ENCODE peak calls at places on chromosomes 13 and 19, in four cellular contexts. X is HepG2, R is GM12878, B is K562. D is an unnamed sample.

GRCh38 chr13:30113983-30114491 is 193.3 kb downstream of the KATNAL1 start:
- DNase-seq in X (peak; percentile 12), B (peak; percentile 20), R (no peak), D (no peak)

GRCh38 chr13:49435992-49436391 is 7.9 kb downstream of the CAB39L start:
- DNase-seq in X (no peak), R (no peak), B (no peak), D (no peak)

GRCh38 chr13:69556540-69557196 is 551.0 kb upstream of the ATXN8OS start:
- DNase-seq in X (no peak), R (no peak), B (no peak), D (no peak)

GRCh38 chr19:18282021-18282787 is 782 bp upstream of the JUND start:
- DNase-seq in B (no peak), X (peak; percentile 60), R (no peak), D (no peak)

GRCh38 chr13:38769526-38769925 is 82.6 kb downstream of the FREM2 start:
- DNase-seq in R (no peak), X (no peak), B (no peak), D (no peak)

GRCh38 chr19:51094696-51095279 is 12.1 kb upstream of the KLK14 start:
- DNase-seq in X (peak; percentile 13), R (no peak), B (peak; percentile 78), D (peak; percentile 75)

GRCh38 chr19:29170554-29170953 is 42.4 kb downstream of the UQCRFS1 start:
- DNase-seq in B (no peak), R (no peak), X (no peak), D (no peak)

GRCh38 chr13:97194473-97194872 is 27.7 kb upstream of the MBNL2 start:
- DNase-seq in B (peak; percentile 31), X (no peak), R (no peak), D (no peak)

GRCh38 chr13:52383362-52383761 is 22.6 kb downstream of the THSD1 start:
- DNase-seq in R (no peak), X (no peak), B (no peak), D (no peak)

GRCh38 chr19:34494601-34495000 is 13.0 kb downstream of the WTIP start:
- DNase-seq in B (no peak), X (no peak), R (no peak), D (no peak)

GRCh38 chr13:25171517-25172302 is at the start of gene AMER2:
- DNase-seq in R (no peak), X (no peak), B (no peak), D (peak; percentile 28)

DNA sequence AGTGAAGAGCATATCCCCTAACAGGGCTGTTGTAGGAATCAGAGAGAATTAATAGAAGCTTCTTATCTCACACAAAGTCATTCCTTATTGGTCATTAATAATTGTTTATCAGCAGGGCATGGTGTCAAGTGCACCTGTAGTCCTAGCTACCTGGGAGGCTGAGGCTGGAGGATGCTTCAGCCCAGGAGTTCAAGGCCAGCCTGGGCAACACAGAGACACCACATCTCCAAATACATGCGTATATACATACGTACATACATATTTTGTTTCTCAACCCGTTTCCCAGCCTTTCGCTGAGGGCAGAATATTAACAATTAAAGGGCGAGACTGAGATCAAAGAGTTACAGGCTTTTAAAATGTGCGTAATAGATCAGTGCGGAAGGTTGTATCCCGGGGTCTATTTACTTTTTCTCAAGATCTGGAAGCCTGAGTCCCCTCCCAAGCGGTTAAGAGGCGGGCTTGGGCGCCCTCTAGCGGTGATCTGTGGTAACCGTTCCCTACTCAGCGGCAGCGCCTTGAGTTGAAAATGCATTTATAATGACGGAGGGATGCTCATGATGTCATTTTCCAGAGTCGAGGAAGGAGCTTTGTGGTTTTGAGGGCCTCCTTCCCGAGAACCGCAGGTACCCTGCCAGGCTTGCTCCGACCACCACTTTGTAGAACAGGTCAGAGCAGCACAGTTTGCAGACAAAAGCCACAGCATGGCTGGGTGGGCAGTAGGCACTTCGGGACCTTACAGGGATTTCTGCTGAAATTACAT is 169.6 kb upstream of the GPR12 start:
- DNase-seq in X (peak; percentile 39), B (peak; percentile 71), R (no peak), D (peak; percentile 89)
- TF ChIP-seq NR2C2 in X (no peak), B (no peak), R (no peak), D (no peak)

GRCh38 chr19:44109458-44109857 is 3.7 kb upstream of the ZNF225 start:
- DNase-seq in R (no peak), B (no peak), X (no peak), D (no peak)

GRCh38 chr19:44113138-44113783 is at the start of gene ZNF225:
- DNase-seq in B (peak; percentile 90), R (peak; percentile 87), X (peak; percentile 97), D (peak; percentile 95)

GRCh38 chr19:44113784-44114390 is 688 bp downstream of the ZNF225 start:
- DNase-seq in B (peak; percentile 22), X (no peak), R (no peak), D (no peak)

GRCh38 chr19:44112802-44113137 is 429 bp upstream of the ZNF225 start:
- DNase-seq in R (no peak), X (no peak), B (no peak), D (no peak)

GRCh38 chr19:44111910-44112463 is 1.2 kb upstream of the ZNF225 start:
- DNase-seq in X (no peak), R (no peak), B (peak; percentile 8), D (peak; percentile 57)
- TF ChIP-seq NR2C2 in X (no peak), R (no peak), B (no peak), D (no peak)

GRCh38 chr13:50842246-50842645 is 1.2 kb downstream of the DLEU7 start:
- DNase-seq in X (no peak), R (no peak), B (no peak), D (no peak)

GRCh38 chr13:50843256-50844043 is at the start of gene DLEU7:
- DNase-seq in R (no peak), X (no peak), B (no peak), D (peak; percentile 79)

GRCh38 chr13:50842711-50843255 is 709 bp downstream of the DLEU7 start:
- DNase-seq in X (no peak), R (no peak), B (no peak), D (peak; percentile 15)

GRCh38 chr13:50845211-50845610 is 1.7 kb upstream of the DLEU7 start:
- DNase-seq in X (no peak), R (no peak), B (no peak), D (no peak)

DNA sequence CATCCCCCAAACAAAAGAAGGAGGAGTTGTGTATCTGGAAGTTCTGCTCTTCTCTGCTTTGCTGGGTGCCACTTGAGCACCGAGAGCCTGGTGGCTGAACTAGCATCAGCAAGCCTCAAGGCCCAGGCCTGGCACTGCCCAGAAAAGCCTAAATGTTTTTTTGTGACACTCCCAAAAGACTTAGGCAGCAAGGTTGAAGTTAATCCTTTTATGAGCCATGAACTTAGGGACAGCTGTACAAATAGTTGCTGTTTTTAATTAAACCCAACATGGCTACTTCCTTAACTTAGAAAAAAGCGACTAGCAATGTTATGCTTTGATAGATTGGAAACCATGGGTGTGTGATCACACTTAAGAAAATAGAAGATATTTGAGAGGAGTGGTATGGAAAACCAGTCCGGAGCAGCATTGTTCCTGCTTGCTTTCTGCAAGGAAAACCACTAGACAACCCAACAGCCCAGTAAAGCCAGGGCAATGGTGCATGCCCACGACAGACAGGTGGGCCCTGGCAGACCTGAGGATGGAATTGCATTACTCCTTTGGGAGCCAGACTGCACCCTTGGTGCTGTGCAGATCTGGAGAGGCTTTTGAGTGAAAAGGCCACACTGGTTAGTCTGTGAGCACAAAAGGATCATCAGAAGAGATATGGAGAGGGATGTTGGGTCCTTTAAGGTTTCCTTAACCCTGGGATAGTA is 836 bp upstream of the DLEU7 start:
- DNase-seq in R (no peak), B (no peak), X (no peak), D (no peak)
- TF ChIP-seq NR2C2 in R (no peak), B (no peak), X (no peak), D (no peak)

DNA sequence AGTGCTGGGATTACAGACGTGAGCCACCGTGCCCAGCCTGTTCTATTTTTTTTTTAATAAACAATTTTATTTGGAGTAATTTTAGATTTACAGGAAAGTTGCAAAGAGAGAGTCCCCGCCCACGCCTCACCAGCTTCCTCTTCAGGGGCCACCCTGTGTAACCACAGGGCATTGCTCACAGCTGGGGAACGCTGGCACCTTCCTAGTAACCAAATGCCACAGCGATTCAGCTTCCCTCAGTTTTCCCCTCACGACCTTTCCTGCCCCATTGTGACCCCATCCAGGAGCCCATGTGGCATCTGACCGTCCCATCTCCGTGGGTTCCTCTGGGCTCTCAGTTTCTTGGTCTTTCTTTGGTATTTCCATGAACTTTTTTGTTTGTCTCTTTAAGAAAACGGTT is 83.9 kb downstream of the GNG7 start:
- DNase-seq in R (no peak), X (no peak), B (no peak), D (no peak)
- TF ChIP-seq NR2C2 in R (no peak), X (no peak), B (no peak), D (no peak)

GRCh38 chr13:112825071-112825470 is 135.2 kb downstream of the ATP11A start:
- DNase-seq in B (no peak), X (no peak), R (no peak), D (no peak)
- TF ChIP-seq NR2C2 in B (no peak), X (no peak), R (no peak), D (no peak)

DNA sequence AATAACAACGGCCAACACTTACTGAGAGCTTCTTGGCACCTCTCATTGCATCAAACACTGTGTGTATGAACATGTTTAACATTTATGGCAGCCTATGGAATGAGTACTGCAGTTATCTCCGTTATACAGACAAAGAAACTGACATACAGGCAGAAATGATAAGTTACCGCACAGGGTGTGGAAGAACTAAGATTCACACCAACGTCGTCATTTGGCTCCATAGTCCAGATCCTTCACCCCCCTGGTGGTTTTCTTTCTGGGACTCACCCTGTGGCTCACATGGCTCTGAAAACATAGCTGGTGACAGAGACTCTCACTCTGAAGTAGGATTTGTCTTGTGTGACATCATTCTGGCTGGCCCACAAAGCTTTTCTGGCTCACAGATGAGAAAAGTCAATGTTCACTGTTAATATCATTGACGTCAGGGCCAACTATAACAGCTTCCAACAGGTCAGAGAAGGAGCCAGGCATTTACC is 230.1 kb downstream of the DLEU7 start:
- DNase-seq in B (peak; percentile 86), R (no peak), X (no peak), D (no peak)
- TF ChIP-seq NR2C2 in B (no peak), R (no peak), X (no peak), D (no peak)

D was measured in WTC11.